ENCODE peak calls at places on chromosomes 4 and X, in seven cellular contexts. One of them, this sample, is unnamed.

GRCh38 chrX:84189125-84189524 is 1.1 kb upstream of the RPS6KA6 start:
- DNase-seq in fibroblast of mammary gland: no peak
- DNase-seq in K562: no peak
- DNase-seq in ascending aorta: no peak
- DNase-seq in stomach: no peak
- DNase-seq in bronchial epithelial cell: no peak
- DNase-seq in neural progenitor cell: no peak
- DNase-seq in this sample: peak

GRCh38 chr4:25440478-25441030 is 63.5 kb downstream of the ANAPC4 start:
- DNase-seq in fibroblast of mammary gland: no peak
- DNase-seq in K562: no peak
- DNase-seq in ascending aorta: no peak
- DNase-seq in stomach: peak
- DNase-seq in bronchial epithelial cell: no peak
- DNase-seq in neural progenitor cell: no peak
- DNase-seq in this sample: no peak

GRCh38 chr4:79514637-79515320 is 106.8 kb upstream of the GK2 start:
- DNase-seq in fibroblast of mammary gland: no peak
- DNase-seq in K562: no peak
- DNase-seq in ascending aorta: no peak
- DNase-seq in stomach: no peak
- DNase-seq in bronchial epithelial cell: no peak
- DNase-seq in neural progenitor cell: no peak
- DNase-seq in this sample: no peak

GRCh38 chrX:107747596-107748161 is 27.9 kb downstream of the TSC22D3 start:
- DNase-seq in fibroblast of mammary gland: peak
- DNase-seq in K562: no peak
- DNase-seq in ascending aorta: no peak
- DNase-seq in stomach: no peak
- DNase-seq in bronchial epithelial cell: peak
- DNase-seq in neural progenitor cell: peak
- DNase-seq in this sample: peak

GRCh38 chr4:89518259-89518658 is 210.7 kb upstream of the GPRIN3 start:
- DNase-seq in fibroblast of mammary gland: no peak
- DNase-seq in K562: no peak
- DNase-seq in ascending aorta: no peak
- DNase-seq in stomach: no peak
- DNase-seq in bronchial epithelial cell: no peak
- DNase-seq in neural progenitor cell: no peak
- DNase-seq in this sample: no peak

GRCh38 chrX:14963447-14964236 is 90.4 kb downstream of the MOSPD2 start:
- DNase-seq in fibroblast of mammary gland: peak
- DNase-seq in K562: no peak
- DNase-seq in ascending aorta: no peak
- DNase-seq in stomach: no peak
- DNase-seq in bronchial epithelial cell: peak
- DNase-seq in neural progenitor cell: no peak
- DNase-seq in this sample: peak

GRCh38 chrX:69988955-69989394 is 60.8 kb downstream of the AWAT2 start:
- DNase-seq in fibroblast of mammary gland: peak
- DNase-seq in K562: no peak
- DNase-seq in ascending aorta: no peak
- DNase-seq in stomach: peak
- DNase-seq in bronchial epithelial cell: peak
- DNase-seq in neural progenitor cell: no peak
- DNase-seq in this sample: no peak

GRCh38 chrX:118603981-118604380 is 108.4 kb downstream of the DOCK11 start:
- DNase-seq in fibroblast of mammary gland: peak
- DNase-seq in K562: peak
- DNase-seq in ascending aorta: no peak
- DNase-seq in stomach: peak
- DNase-seq in bronchial epithelial cell: peak
- DNase-seq in neural progenitor cell: peak
- DNase-seq in this sample: peak

GRCh38 chr4:40502220-40502619 is 127.4 kb downstream of the RBM47 start:
- DNase-seq in fibroblast of mammary gland: no peak
- DNase-seq in K562: no peak
- DNase-seq in ascending aorta: no peak
- DNase-seq in stomach: no peak
- DNase-seq in bronchial epithelial cell: no peak
- DNase-seq in neural progenitor cell: no peak
- DNase-seq in this sample: no peak

GRCh38 chrX:101668143-101668542 is 8.5 kb upstream of the ARMCX2 start:
- DNase-seq in fibroblast of mammary gland: no peak
- DNase-seq in K562: no peak
- DNase-seq in ascending aorta: no peak
- DNase-seq in stomach: no peak
- DNase-seq in bronchial epithelial cell: no peak
- DNase-seq in neural progenitor cell: no peak
- DNase-seq in this sample: no peak

GRCh38 chr4:109722357-109722756 is 7.5 kb downstream of the PLA2G12A start:
- DNase-seq in fibroblast of mammary gland: no peak
- DNase-seq in K562: no peak
- DNase-seq in ascending aorta: no peak
- DNase-seq in stomach: no peak
- DNase-seq in bronchial epithelial cell: no peak
- DNase-seq in neural progenitor cell: no peak
- DNase-seq in this sample: no peak

GRCh38 chr4:27005512-27006246 is 145.0 kb downstream of the STIM2 start:
- DNase-seq in fibroblast of mammary gland: peak
- DNase-seq in K562: no peak
- DNase-seq in ascending aorta: no peak
- DNase-seq in stomach: no peak
- DNase-seq in bronchial epithelial cell: peak
- DNase-seq in neural progenitor cell: no peak
- DNase-seq in this sample: peak

GRCh38 chrX:44071070-44071645 is 98.0 kb upstream of the NDP start:
- DNase-seq in fibroblast of mammary gland: peak
- DNase-seq in K562: no peak
- DNase-seq in ascending aorta: no peak
- DNase-seq in stomach: no peak
- DNase-seq in bronchial epithelial cell: no peak
- DNase-seq in neural progenitor cell: no peak
- DNase-seq in this sample: peak

GRCh38 chr4:100428051-100428450 is 89.8 kb downstream of the EMCN start:
- DNase-seq in fibroblast of mammary gland: peak
- DNase-seq in K562: no peak
- DNase-seq in ascending aorta: no peak
- DNase-seq in stomach: no peak
- DNase-seq in bronchial epithelial cell: peak
- DNase-seq in neural progenitor cell: no peak
- DNase-seq in this sample: peak

GRCh38 chr4:151744614-151745013 is 16.2 kb downstream of the GATB start:
- DNase-seq in fibroblast of mammary gland: peak
- DNase-seq in K562: peak
- DNase-seq in ascending aorta: no peak
- DNase-seq in stomach: no peak
- DNase-seq in bronchial epithelial cell: peak
- DNase-seq in neural progenitor cell: no peak
- DNase-seq in this sample: peak

GRCh38 chr4:83083925-83084475 is 30.5 kb downstream of the PLAC8 start:
- DNase-seq in fibroblast of mammary gland: no peak
- DNase-seq in K562: no peak
- DNase-seq in ascending aorta: no peak
- DNase-seq in stomach: no peak
- DNase-seq in bronchial epithelial cell: no peak
- DNase-seq in neural progenitor cell: no peak
- DNase-seq in this sample: no peak

GRCh38 chr4:1991596-1992434 is 17.0 kb downstream of the NELFA start:
- DNase-seq in fibroblast of mammary gland: no peak
- DNase-seq in K562: no peak
- DNase-seq in ascending aorta: no peak
- DNase-seq in stomach: peak
- DNase-seq in bronchial epithelial cell: no peak
- DNase-seq in neural progenitor cell: no peak
- DNase-seq in this sample: no peak

GRCh38 chr4:1991087-1991486 is 17.7 kb downstream of the NELFA start:
- DNase-seq in fibroblast of mammary gland: no peak
- DNase-seq in K562: no peak
- DNase-seq in ascending aorta: no peak
- DNase-seq in stomach: no peak
- DNase-seq in bronchial epithelial cell: no peak
- DNase-seq in neural progenitor cell: no peak
- DNase-seq in this sample: no peak

GRCh38 chr4:1993169-1993516 is 15.6 kb downstream of the NELFA start:
- DNase-seq in fibroblast of mammary gland: no peak
- DNase-seq in K562: no peak
- DNase-seq in ascending aorta: no peak
- DNase-seq in stomach: no peak
- DNase-seq in bronchial epithelial cell: no peak
- DNase-seq in neural progenitor cell: no peak
- DNase-seq in this sample: no peak

GRCh38 chr4:1990676-1991075 is 18.1 kb downstream of the NELFA start:
- DNase-seq in fibroblast of mammary gland: no peak
- DNase-seq in K562: no peak
- DNase-seq in ascending aorta: no peak
- DNase-seq in stomach: no peak
- DNase-seq in bronchial epithelial cell: no peak
- DNase-seq in neural progenitor cell: no peak
- DNase-seq in this sample: no peak

DNA sequence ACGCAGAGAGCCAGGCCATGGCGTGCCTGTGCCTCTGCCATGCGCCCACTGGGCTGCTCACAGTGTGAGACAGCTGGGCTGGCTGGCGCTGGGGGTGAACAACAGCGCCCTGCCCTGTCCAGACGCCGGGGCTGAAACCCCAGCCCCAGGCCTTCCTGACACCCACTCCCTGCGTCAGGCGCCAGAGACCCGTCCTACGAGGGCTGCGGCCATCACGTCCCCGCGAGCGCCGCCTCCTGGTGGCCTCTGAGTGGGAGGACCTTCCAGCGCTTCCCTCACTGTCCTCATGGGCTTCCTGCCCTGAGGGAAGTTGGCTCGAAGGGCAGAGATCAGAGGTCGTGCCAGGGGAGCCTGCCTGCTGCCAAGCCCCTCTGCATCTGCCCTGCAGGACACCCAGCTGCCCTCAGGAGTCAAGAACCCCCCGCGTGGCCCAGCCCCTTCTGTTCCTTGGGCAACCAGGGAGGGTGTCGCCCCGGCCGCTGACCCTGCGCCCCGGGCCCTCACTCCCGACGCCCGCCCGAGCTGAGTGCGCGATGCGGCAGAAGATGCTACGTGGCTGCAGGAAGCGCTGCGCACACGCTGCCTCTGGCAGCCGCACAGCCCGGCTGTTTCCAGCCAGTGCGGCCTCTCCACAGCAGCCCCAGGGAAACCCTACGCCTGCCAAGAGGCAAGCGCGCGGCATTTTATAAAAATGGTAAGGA is 16.2 kb downstream of the NELFA start:
- DNase-seq in fibroblast of mammary gland: peak
- DNase-seq in K562: no peak
- DNase-seq in ascending aorta: no peak
- DNase-seq in stomach: no peak
- DNase-seq in bronchial epithelial cell: no peak
- DNase-seq in neural progenitor cell: peak
- DNase-seq in this sample: no peak
- TF ChIP-seq CTCF in fibroblast of mammary gland: peak
- TF ChIP-seq CTCF in K562: no peak
- TF ChIP-seq CTCF in ascending aorta: no peak
- TF ChIP-seq CTCF in stomach: no peak
- TF ChIP-seq CTCF in bronchial epithelial cell: no peak
- TF ChIP-seq CTCF in neural progenitor cell: peak
- TF ChIP-seq CTCF in this sample: no peak

GRCh38 chrX:38770152-38770551 is 31.1 kb upstream of the MID1IP1 start:
- DNase-seq in fibroblast of mammary gland: no peak
- DNase-seq in K562: peak
- DNase-seq in ascending aorta: no peak
- DNase-seq in stomach: no peak
- DNase-seq in bronchial epithelial cell: no peak
- DNase-seq in neural progenitor cell: no peak
- DNase-seq in this sample: no peak

DNA sequence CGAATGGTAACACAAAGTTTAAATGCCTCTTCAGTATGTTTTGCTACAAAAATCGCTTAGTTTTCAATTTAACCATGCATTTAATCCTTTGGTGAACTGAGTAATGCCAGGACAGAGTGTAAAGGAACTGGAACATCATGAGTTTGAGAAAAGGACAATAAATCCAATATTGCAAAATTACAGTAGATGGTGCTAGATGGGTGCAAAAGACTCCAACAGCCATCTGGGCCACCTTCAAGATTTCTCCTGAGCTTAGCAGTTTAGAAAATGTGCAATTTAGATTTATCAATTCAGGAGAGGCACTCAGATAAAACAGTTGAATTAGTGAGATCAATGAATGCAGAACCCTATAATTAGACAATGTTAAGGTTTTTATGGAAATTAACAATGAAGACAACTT is 33.2 kb upstream of the MID1IP1 start:
- DNase-seq in fibroblast of mammary gland: peak
- DNase-seq in K562: no peak
- DNase-seq in ascending aorta: no peak
- DNase-seq in stomach: no peak
- DNase-seq in bronchial epithelial cell: peak
- DNase-seq in neural progenitor cell: no peak
- DNase-seq in this sample: peak
- H3K4me3 ChIP-seq in fibroblast of mammary gland: no peak
- H3K4me3 ChIP-seq in K562: no peak
- H3K4me3 ChIP-seq in ascending aorta: no peak
- H3K4me3 ChIP-seq in stomach: no peak
- H3K4me3 ChIP-seq in bronchial epithelial cell: no peak
- H3K4me3 ChIP-seq in neural progenitor cell: no peak
- H3K4me3 ChIP-seq in this sample: no peak

GRCh38 chr4:113328514-113328913 is 279.1 kb downstream of the ANK2 start:
- DNase-seq in fibroblast of mammary gland: no peak
- DNase-seq in K562: peak
- DNase-seq in ascending aorta: no peak
- DNase-seq in stomach: no peak
- DNase-seq in bronchial epithelial cell: peak
- DNase-seq in neural progenitor cell: peak
- DNase-seq in this sample: no peak
- TF ChIP-seq CTCF in fibroblast of mammary gland: peak
- TF ChIP-seq CTCF in K562: peak
- TF ChIP-seq CTCF in ascending aorta: no peak
- TF ChIP-seq CTCF in stomach: peak
- TF ChIP-seq CTCF in bronchial epithelial cell: peak
- TF ChIP-seq CTCF in neural progenitor cell: peak
- TF ChIP-seq CTCF in this sample: peak

GRCh38 chr4:1164444-1164843 is 7.9 kb downstream of the SPON2 start:
- DNase-seq in fibroblast of mammary gland: no peak
- DNase-seq in K562: no peak
- DNase-seq in ascending aorta: no peak
- DNase-seq in stomach: no peak
- DNase-seq in bronchial epithelial cell: no peak
- DNase-seq in neural progenitor cell: no peak
- DNase-seq in this sample: no peak

GRCh38 chr4:1168291-1169031 is 3.9 kb downstream of the SPON2 start:
- DNase-seq in fibroblast of mammary gland: no peak
- DNase-seq in K562: no peak
- DNase-seq in ascending aorta: no peak
- DNase-seq in stomach: no peak
- DNase-seq in bronchial epithelial cell: no peak
- DNase-seq in neural progenitor cell: no peak
- DNase-seq in this sample: no peak

GRCh38 chr4:1164956-1165545 is 7.3 kb downstream of the SPON2 start:
- DNase-seq in fibroblast of mammary gland: no peak
- DNase-seq in K562: no peak
- DNase-seq in ascending aorta: no peak
- DNase-seq in stomach: no peak
- DNase-seq in bronchial epithelial cell: no peak
- DNase-seq in neural progenitor cell: no peak
- DNase-seq in this sample: no peak

GRCh38 chr4:1167244-1167949 is 5.0 kb downstream of the SPON2 start:
- DNase-seq in fibroblast of mammary gland: peak
- DNase-seq in K562: peak
- DNase-seq in ascending aorta: no peak
- DNase-seq in stomach: peak
- DNase-seq in bronchial epithelial cell: peak
- DNase-seq in neural progenitor cell: peak
- DNase-seq in this sample: peak

GRCh38 chr4:1166509-1167243 is 5.7 kb downstream of the SPON2 start:
- DNase-seq in fibroblast of mammary gland: peak
- DNase-seq in K562: peak
- DNase-seq in ascending aorta: no peak
- DNase-seq in stomach: no peak
- DNase-seq in bronchial epithelial cell: no peak
- DNase-seq in neural progenitor cell: no peak
- DNase-seq in this sample: peak
- H3K4me3 ChIP-seq in fibroblast of mammary gland: no peak
- H3K4me3 ChIP-seq in K562: peak
- H3K4me3 ChIP-seq in ascending aorta: peak
- H3K4me3 ChIP-seq in stomach: peak
- H3K4me3 ChIP-seq in bronchial epithelial cell: peak
- H3K4me3 ChIP-seq in neural progenitor cell: peak
- H3K4me3 ChIP-seq in this sample: no peak